ENCODE peak calls at places on chromosomes 12 and 14, in seven cellular contexts. L, H, N, E, M, R and S are unnamed samples.

GRCh38 chr12:122730215-122731014 is at the start of gene HCAR1:
- DNase-seq in L (no peak), H (no peak), N (no peak), E (peak; percentile 35), M (no peak), R (peak; percentile 37), S (peak; percentile 6)

GRCh38 chr14:68165274-68165843 is 345.8 kb downstream of the RAD51B start:
- DNase-seq in L (no peak), H (no peak), N (no peak), E (no peak), M (no peak), R (no peak), S (no peak)

GRCh38 chr12:27025116-27025515 is 2.8 kb downstream of the MED21 start:
- DNase-seq in L (no peak), H (no peak), N (no peak), E (no peak), M (no peak), R (no peak), S (no peak)

GRCh38 chr12:112798019-112798760 is 6.6 kb downstream of the RPH3A start:
- DNase-seq in L (no peak), H (no peak), N (no peak), E (peak; percentile 57), M (no peak), R (no peak), S (no peak)

GRCh38 chr12:76586764-76587395 is 27.3 kb upstream of the OSBPL8 start:
- DNase-seq in L (no peak), H (peak; percentile 18), N (no peak), E (peak; percentile 10), M (peak; percentile 7), R (no peak), S (no peak)

GRCh38 chr14:78606111-78606510 is 435.9 kb downstream of the NRXN3 start:
- DNase-seq in L (no peak), H (no peak), N (no peak), E (peak; percentile 14), M (no peak), R (no peak), S (no peak)

GRCh38 chr14:28707814-28708213 is 58.8 kb upstream of the FOXG1 start:
- DNase-seq in L (no peak), H (no peak), N (no peak), E (peak; percentile 56), M (no peak), R (no peak), S (no peak)

GRCh38 chr12:105995986-105996385 is 142.8 kb downstream of the NUAK1 start:
- DNase-seq in L (no peak), H (no peak), N (no peak), E (peak; percentile 22), M (no peak), R (no peak), S (no peak)